ENCODE peak calls at places on chromosomes 7 and 10, in four cellular contexts. V is ascending aorta, R is A549, D is neural progenitor cell. M is an unnamed sample.
A peak's percentile ranks its signal among the peaks of the same experiment; 100 is the strongest.

GRCh38 chr10:49281461-49281860 is 17.5 kb upstream of the C10orf71 start:
- DNase-seq in V (peak; percentile 61), R (no peak), D (peak; percentile 48), M (no peak)

GRCh38 chr10:12484945-12485805 is 135.8 kb downstream of the CAMK1D start:
- DNase-seq in V (peak; percentile 82), R (no peak), D (no peak), M (peak; percentile 12)

GRCh38 chr10:52020702-52021101 is 293.4 kb upstream of the DKK1 start:
- DNase-seq in V (no peak), R (no peak), D (no peak), M (no peak)

GRCh38 chr7:101630591-101630990 is 1.5 kb upstream of the MYL10 start:
- DNase-seq in V (no peak), R (no peak), D (no peak), M (no peak)

GRCh38 chr7:123719481-123719806 is 29.4 kb downstream of the WASL start:
- DNase-seq in V (no peak), R (no peak), D (no peak), M (no peak)

GRCh38 chr10:128058746-128059125 is 67.5 kb downstream of the MKI67 start:
- DNase-seq in V (peak; percentile 59), R (no peak), D (no peak), M (no peak)

GRCh38 chr10:92837462-92837861 is 10.9 kb upstream of the EXOC6 start:
- DNase-seq in V (no peak), R (no peak), D (no peak), M (no peak)

GRCh38 chr7:77811895-77812685 is 13.5 kb downstream of the PHTF2 start:
- DNase-seq in V (no peak), R (no peak), D (no peak), M (no peak)

GRCh38 chr7:124688991-124689390 is 76.6 kb downstream of the GPR37 start:
- DNase-seq in V (no peak), R (no peak), D (no peak), M (no peak)

GRCh38 chr10:49610015-49610734 is at the start of gene SLC18A3:
- DNase-seq in V (no peak), R (no peak), D (peak; percentile 71), M (no peak)

DNA sequence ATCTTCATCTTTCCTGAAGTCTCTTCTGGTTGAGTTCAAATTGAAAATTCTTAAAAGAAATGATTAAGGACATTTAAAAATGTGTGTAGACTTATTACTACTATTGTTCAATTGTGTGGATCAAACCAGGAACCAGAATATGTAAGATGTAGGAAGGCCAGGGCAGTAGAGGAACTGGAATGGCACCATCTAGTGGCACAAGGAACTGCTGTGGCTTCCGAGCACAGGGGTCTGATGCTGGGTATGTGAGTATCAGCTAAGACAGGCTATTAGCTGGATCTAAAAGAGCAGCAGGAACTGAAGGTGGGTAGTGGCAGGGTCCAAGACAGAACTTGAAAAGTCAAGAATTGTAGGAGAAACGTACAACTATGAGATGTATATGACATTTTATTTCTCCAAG is 247.3 kb downstream of the SEMA3A start:
- DNase-seq in V (no peak), R (peak; percentile 6), D (peak; percentile 57), M (no peak)
- TF ChIP-seq CTCF in V (no peak), R (no peak), D (peak; percentile 70), M (no peak)

DNA sequence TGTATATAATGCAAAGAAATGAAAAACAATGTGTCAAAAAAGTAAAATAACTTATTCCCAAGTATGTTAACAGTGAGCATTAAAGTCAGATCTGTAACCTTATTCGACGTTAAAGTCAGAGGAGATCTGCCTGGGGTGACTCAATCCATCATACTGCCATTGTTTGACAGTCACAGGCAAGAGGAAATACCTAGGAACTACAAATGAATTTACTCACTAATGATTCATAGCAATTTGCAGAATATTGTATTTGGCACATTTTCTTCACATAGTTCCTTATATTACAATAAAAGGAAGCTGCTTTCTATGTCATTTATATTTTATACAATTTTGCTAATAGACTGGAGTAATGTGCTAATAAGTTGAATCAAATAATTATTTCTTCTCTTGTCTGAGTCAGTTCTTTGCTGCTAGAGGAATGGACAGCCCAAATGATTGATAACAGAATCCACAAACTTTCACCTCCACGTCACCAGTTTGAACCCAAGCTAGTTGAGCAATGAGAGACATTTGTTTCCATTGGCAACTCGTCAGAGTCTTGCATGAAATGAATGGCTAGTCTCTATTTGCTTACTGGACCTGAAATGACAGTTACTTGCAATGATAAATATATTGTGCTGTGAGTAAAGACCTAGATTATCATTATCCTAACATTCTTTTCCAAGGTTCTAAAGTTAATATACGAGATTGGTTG is 48.5 kb upstream of the TMEM106B start:
- DNase-seq in V (no peak), R (peak; percentile 12), D (no peak), M (no peak)
- H3K27ac ChIP-seq in V (no peak overlapping the region), R (peak overlapping the region; percentile 43), D (no peak overlapping the region), M (no peak overlapping the region)

DNA sequence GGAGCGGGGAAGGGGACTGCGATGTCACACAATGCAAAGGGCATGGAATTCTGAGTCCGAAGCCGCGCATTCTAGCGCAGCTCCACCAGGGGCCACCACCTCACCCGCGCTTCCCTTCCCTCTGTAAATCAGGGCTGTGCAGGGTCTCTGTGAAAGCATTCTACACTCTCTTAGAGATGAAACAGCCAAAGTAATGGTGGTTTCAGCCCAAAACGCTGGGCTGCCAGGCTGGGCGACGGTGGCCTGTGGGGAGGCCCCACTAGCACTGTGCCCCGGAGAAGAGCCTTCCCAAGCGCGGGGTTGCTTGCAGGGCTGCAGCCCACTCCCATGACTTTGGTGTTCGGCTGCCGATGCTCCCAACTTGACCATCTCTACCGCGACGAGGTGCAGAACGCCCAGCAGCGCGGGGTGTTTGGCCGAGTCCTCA is 11.4 kb downstream of the ATG9B start:
- DNase-seq in V (no peak), R (peak; percentile 74), D (peak; percentile 85), M (no peak)
- TF ChIP-seq CTCF in V (peak; percentile 23), R (peak; percentile 52), D (peak; percentile 71), M (peak; percentile 36)

GRCh38 chr7:152465118-152465387 is 29.2 kb upstream of the KMT2C start:
- DNase-seq in V (no peak), R (no peak), D (no peak), M (no peak)
- H3K27ac ChIP-seq in V (peak overlapping the region; percentile 100), R (peak overlapping the region; percentile 91), D (no peak overlapping the region), M (no peak overlapping the region)

DNA sequence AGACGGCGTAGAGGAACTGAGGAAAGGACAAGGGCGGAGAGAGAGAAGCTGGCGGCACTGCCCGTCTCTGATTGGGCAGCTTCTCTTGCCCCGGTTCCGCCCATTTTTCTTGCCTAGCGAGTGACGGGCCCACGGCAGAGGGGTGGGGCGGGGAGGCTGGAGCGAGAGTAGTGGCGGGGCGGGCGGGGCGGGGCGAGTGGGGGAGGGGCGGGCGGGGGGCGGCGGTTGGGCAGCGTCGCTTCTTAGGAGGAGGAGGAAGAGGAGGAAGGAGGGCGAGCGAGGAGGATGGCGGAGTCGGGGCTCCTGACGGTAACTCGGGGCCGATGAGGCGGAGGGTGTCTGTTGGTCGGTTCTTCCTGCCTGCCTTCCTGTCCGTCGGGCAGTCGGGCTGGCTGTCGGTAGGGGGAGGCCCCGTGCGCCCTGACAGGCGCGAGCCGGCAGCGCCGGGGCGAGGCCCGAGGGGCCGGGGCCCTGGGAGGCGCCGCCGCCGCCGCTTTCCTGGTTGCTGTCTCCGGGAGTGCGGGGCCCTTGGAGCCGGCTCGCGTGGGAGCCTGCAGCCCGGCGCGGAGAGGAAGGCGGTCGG is at the start of gene SHOC2:
- DNase-seq in V (peak; percentile 100), R (peak; percentile 55), D (peak; percentile 100), M (peak; percentile 95)
- TF ChIP-seq CTCF in V (no peak), R (no peak), D (peak; percentile 32), M (peak; percentile 27)

GRCh38 chr10:70106958-70107791 is 25.4 kb downstream of the AIFM2 start:
- DNase-seq in V (no peak), R (no peak), D (peak; percentile 76), M (no peak)
- H3K27ac ChIP-seq in V (no peak overlapping the region), R (no peak overlapping the region), D (no peak overlapping the region), M (no peak overlapping the region)

DNA sequence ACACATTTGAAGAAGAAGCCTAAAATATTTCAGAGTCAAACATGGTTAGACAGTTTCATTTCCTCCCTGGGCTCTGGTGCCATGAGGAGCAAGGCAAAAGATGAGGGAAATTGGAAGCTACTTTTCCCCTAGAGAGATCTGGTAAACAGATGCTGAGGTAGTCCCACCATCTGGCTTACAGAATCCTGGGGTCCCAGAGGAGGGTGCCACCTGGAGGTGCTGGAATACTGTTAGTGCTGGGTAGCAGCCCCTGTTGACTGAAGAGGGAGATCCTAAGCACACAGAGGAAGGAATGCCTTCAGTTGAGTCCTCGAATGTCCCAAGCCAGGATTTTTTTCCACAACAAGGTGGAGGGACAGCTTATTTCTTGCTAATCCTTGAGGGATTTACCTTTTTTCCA is 160.1 kb downstream of the FZD1 start:
- DNase-seq in V (no peak), R (no peak), D (peak; percentile 44), M (no peak)
- TF ChIP-seq CTCF in V (no peak), R (no peak), D (peak; percentile 37), M (no peak)

DNA sequence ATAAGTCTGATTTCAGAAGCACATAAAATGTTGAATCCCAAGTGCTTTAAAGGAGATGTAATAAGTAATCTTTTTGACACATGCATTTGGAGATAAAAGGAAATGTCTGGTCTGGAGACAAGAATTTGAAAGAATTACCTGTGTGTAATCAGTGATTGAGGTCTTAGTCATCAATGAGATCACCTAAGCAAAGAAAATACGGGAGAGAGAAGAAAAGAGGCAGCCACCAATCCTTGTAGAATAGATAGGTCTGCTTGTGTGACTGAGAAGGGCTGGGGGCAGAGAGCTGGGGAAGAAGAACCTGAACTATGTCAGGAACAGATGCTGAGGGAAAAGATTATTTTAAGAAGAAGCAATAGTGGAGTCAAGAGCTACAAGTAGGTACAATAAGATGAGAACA is 49.3 kb upstream of the ITPRID1 start:
- DNase-seq in V (no peak), R (peak; percentile 22), D (no peak), M (no peak)
- H3K27ac ChIP-seq in V (no peak overlapping the region), R (peak overlapping the region; percentile 9), D (no peak overlapping the region), M (no peak overlapping the region)

M was measured in CD4-positive, alpha-beta T cell.